ENCODE peak calls at places on chromosome 1, in eight cellular contexts. G, P, J, M, I, R, V and U are unnamed samples.

GRCh38 chr1:245332085-245332484 is 177.3 kb downstream of the KIF26B start:
- DNase-seq in V (no peak), G (no peak), R (no peak), P (no peak), I (no peak), M (no peak), J (no peak), U (no peak)

GRCh38 chr1:72229893-72230292 is 52.4 kb downstream of the NEGR1 start:
- DNase-seq in I (no peak), M (peak; percentile 34), V (no peak), P (no peak), R (no peak), G (no peak), J (no peak), U (no peak)

GRCh38 chr1:26122988-26123973 is 11.7 kb downstream of the PDIK1L start:
- DNase-seq in V (no peak), J (no peak), M (no peak), I (peak; percentile 39), P (no peak), R (no peak), G (no peak), U (peak; percentile 36)

GRCh38 chr1:58836396-58836795 is 52.5 kb upstream of the JUN start:
- DNase-seq in G (no peak), R (no peak), I (no peak), J (no peak), V (no peak), P (no peak), M (peak; percentile 58), U (no peak)

GRCh38 chr1:221575605-221576004 is 166.3 kb downstream of the DUSP10 start:
- DNase-seq in I (peak; percentile 42), J (no peak), V (no peak), R (no peak), P (no peak), G (no peak), M (peak; percentile 42), U (no peak)

GRCh38 chr1:213676741-213677140 is 311.0 kb upstream of the PROX1 start:
- DNase-seq in R (no peak), I (no peak), G (no peak), V (no peak), M (no peak), P (no peak), J (no peak), U (no peak)

GRCh38 chr1:25430073-25430665 is 528 bp upstream of the MACO1 start:
- DNase-seq in G (peak; percentile 78), J (peak; percentile 88), I (peak; percentile 89), R (peak; percentile 94), P (peak; percentile 88), V (peak; percentile 92), M (no peak), U (peak; percentile 87)

GRCh38 chr1:199742547-199742946 is 285.0 kb upstream of the NR5A2 start:
- DNase-seq in I (peak; percentile 91), P (no peak), R (no peak), M (peak; percentile 93), J (no peak), V (no peak), G (no peak), U (no peak)

GRCh38 chr1:151905070-151905442 is 4.3 kb downstream of the THEM4 start:
- DNase-seq in P (no peak), I (no peak), M (no peak), J (no peak), V (no peak), G (peak; percentile 63), R (no peak), U (no peak)

GRCh38 chr1:200262326-200262965 is 147.4 kb downstream of the ZNF281 start:
- DNase-seq in J (no peak), I (no peak), G (no peak), R (no peak), M (no peak), P (no peak), V (no peak), U (no peak)

GRCh38 chr1:84773195-84773594 is 82.9 kb upstream of the SSX2IP start:
- DNase-seq in J (no peak), R (no peak), G (no peak), I (no peak), M (no peak), V (no peak), P (no peak), U (no peak)

GRCh38 chr1:184075040-184076029 is 23.8 kb downstream of the TSEN15 start:
- DNase-seq in P (no peak), G (no peak), M (peak; percentile 84), V (no peak), R (peak; percentile 37), I (peak; percentile 75), J (peak; percentile 15), U (peak; percentile 71)

GRCh38 chr1:34786521-34787325 is 5.7 kb downstream of the GJB3 start:
- DNase-seq in V (peak; percentile 83), J (peak; percentile 86), G (peak; percentile 40), M (peak; percentile 70), P (peak; percentile 89), I (peak; percentile 61), R (peak; percentile 86), U (peak; percentile 75)

GRCh38 chr1:208455821-208456220 is 211.6 kb upstream of the PLXNA2 start:
- DNase-seq in G (no peak), M (no peak), R (no peak), I (peak; percentile 59), V (no peak), P (no peak), J (no peak), U (no peak)

GRCh38 chr1:64421377-64421776 is 48.6 kb upstream of the CACHD1 start:
- DNase-seq in I (no peak), J (no peak), V (no peak), P (no peak), G (no peak), R (no peak), M (no peak), U (peak; percentile 27)

GRCh38 chr1:200374569-200375312 is 35.1 kb downstream of the ZNF281 start:
- DNase-seq in V (no peak), I (no peak), P (peak; percentile 37), J (no peak), M (no peak), R (no peak), G (no peak), U (no peak)

GRCh38 chr1:46618746-46619415 is 2.3 kb upstream of the MOB3C start:
- DNase-seq in V (no peak), J (no peak), R (no peak), P (no peak), G (no peak), M (no peak), I (no peak), U (no peak)

GRCh38 chr1:103761896-103762295 is 12.2 kb downstream of the AMY1C start:
- DNase-seq in M (no peak), V (no peak), P (no peak), I (no peak), J (no peak), R (no peak), G (no peak), U (no peak)

GRCh38 chr1:162672678-162673259 is 40.5 kb downstream of the DDR2 start:
- DNase-seq in I (no peak), G (no peak), P (no peak), V (no peak), J (no peak), R (no peak), M (no peak), U (no peak)

GRCh38 chr1:160834945-160835565 is 27.6 kb downstream of the CD244 start:
- DNase-seq in V (no peak), J (peak; percentile 28), I (peak; percentile 17), P (no peak), M (peak; percentile 54), R (peak; percentile 23), G (no peak), U (peak; percentile 55)

DNA sequence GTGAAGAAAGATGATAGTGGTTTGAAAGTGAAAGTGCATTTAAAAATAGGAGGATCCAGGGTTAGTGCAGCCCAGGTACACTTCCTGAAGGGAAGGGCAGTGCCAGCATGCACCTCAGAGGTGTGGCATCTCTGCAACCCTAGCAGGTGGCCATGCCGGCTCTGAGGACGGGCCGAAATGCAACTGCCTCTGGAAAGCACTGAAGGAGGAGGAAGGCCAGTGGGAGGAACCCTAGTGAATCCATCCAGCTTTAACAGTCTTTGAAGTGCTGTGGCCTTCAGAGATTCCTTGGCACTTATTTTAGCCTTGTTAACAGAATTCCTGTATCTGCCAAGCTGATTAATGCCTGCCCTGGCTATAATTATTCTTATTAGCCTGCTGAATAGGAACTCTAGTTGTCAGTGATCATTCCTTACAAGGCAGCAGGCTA is 5.5 kb downstream of the PTGFRN start:
- DNase-seq in I (no peak), J (peak; percentile 77), P (no peak), V (no peak), R (no peak), G (no peak), M (no peak), U (peak; percentile 88)
- H3K27me3 ChIP-seq in I (no peaks in the 10 kb centered on the region), J (no peaks in the 10 kb centered on the region), P (no peaks in the 10 kb centered on the region), V (no peaks in the 10 kb centered on the region), R (no peaks in the 10 kb centered on the region), G (no peaks in the 10 kb centered on the region), M (peaks cover 17% of the 10 kb centered on the region), U (no peaks in the 10 kb centered on the region)

GRCh38 chr1:7366955-7367665 is 404.0 kb upstream of the VAMP3 start:
- DNase-seq in V (no peak), M (no peak), J (peak; percentile 77), P (no peak), I (no peak), G (no peak), R (no peak), U (peak; percentile 39)
- H3K27me3 ChIP-seq in V (no peaks in the 10 kb centered on the region), M (peaks cover 4% of the 10 kb centered on the region), J (no peaks in the 10 kb centered on the region), P (no peaks in the 10 kb centered on the region), I (no peaks in the 10 kb centered on the region), G (no peaks in the 10 kb centered on the region), R (no peaks in the 10 kb centered on the region), U (no peaks in the 10 kb centered on the region)

GRCh38 chr1:202210370-202210769 is 16.8 kb downstream of the LGR6 start:
- DNase-seq in V (peak; percentile 42), J (no peak), I (no peak), R (no peak), P (peak; percentile 73), G (no peak), M (no peak), U (no peak)
- H3K27me3 ChIP-seq in V (peaks cover 15% of the 10 kb centered on the region), J (peaks cover 40% of the 10 kb centered on the region), I (peaks cover 36% of the 10 kb centered on the region), R (peaks cover 37% of the 10 kb centered on the region), P (no peaks in the 10 kb centered on the region), G (peaks cover 7% of the 10 kb centered on the region), M (peaks cover 42% of the 10 kb centered on the region), U (peaks cover 23% of the 10 kb centered on the region)

GRCh38 chr1:36539526-36539925 is 56.8 kb upstream of the CSF3R start:
- DNase-seq in G (no peak), R (no peak), M (no peak), V (no peak), J (no peak), I (no peak), P (peak; percentile 33), U (no peak)

GRCh38 chr1:36542962-36543515 is 60.3 kb upstream of the CSF3R start:
- DNase-seq in I (no peak), M (no peak), R (peak; percentile 44), G (no peak), J (no peak), P (peak; percentile 83), V (no peak), U (no peak)

GRCh38 chr1:36537190-36537768 is 54.6 kb upstream of the CSF3R start:
- DNase-seq in J (no peak), V (no peak), I (no peak), M (no peak), P (no peak), R (no peak), G (no peak), U (no peak)

GRCh38 chr1:36542024-36542961 is 59.6 kb upstream of the CSF3R start:
- DNase-seq in J (no peak), P (peak; percentile 36), M (no peak), V (no peak), G (no peak), I (no peak), R (no peak), U (no peak)

GRCh38 chr1:36540056-36540455 is 57.3 kb upstream of the CSF3R start:
- DNase-seq in R (no peak), I (no peak), P (peak; percentile 18), V (no peak), J (no peak), G (no peak), M (no peak), U (no peak)
- H3K27me3 ChIP-seq in R (no peaks in the 10 kb centered on the region), I (peaks cover 19% of the 10 kb centered on the region), P (no peaks in the 10 kb centered on the region), V (peaks cover 3% of the 10 kb centered on the region), J (peaks cover 11% of the 10 kb centered on the region), G (no peaks in the 10 kb centered on the region), M (no peaks in the 10 kb centered on the region), U (no peaks in the 10 kb centered on the region)